ENCODE peak calls at places on chromosomes 3 and 15, in four cellular contexts. One of them, this sample, is unnamed.

GRCh38 chr15:100241572-100242479 is 99.9 kb downstream of the ADAMTS17 start:
- DNase-seq in hippocampal formation: no peak
- DNase-seq in activated CD8-positive, alpha-beta memory T cell treated with anti-CD3 and anti-CD28 coated beads for 24 hours: no peak
- DNase-seq in neuronal stem cell: no peak
- DNase-seq in this sample: peak

GRCh38 chr3:143036557-143036956 is 35.2 kb downstream of the U2SURP start:
- DNase-seq in hippocampal formation: no peak
- DNase-seq in activated CD8-positive, alpha-beta memory T cell treated with anti-CD3 and anti-CD28 coated beads for 24 hours: no peak
- DNase-seq in neuronal stem cell: no peak
- DNase-seq in this sample: no peak

GRCh38 chr3:12308517-12308916 is 19.6 kb downstream of the PPARG start:
- DNase-seq in hippocampal formation: no peak
- DNase-seq in activated CD8-positive, alpha-beta memory T cell treated with anti-CD3 and anti-CD28 coated beads for 24 hours: no peak
- DNase-seq in neuronal stem cell: no peak
- DNase-seq in this sample: peak

GRCh38 chr3:156449712-156450574 is 105.0 kb downstream of the SSR3 start:
- DNase-seq in hippocampal formation: no peak
- DNase-seq in activated CD8-positive, alpha-beta memory T cell treated with anti-CD3 and anti-CD28 coated beads for 24 hours: no peak
- DNase-seq in neuronal stem cell: no peak
- DNase-seq in this sample: peak

GRCh38 chr3:11212301-11212613 is 58.0 kb downstream of the HRH1 start:
- DNase-seq in hippocampal formation: no peak
- DNase-seq in activated CD8-positive, alpha-beta memory T cell treated with anti-CD3 and anti-CD28 coated beads for 24 hours: no peak
- DNase-seq in neuronal stem cell: no peak
- DNase-seq in this sample: no peak

GRCh38 chr3:193452338-193452737 is 73.8 kb upstream of the ATP13A5 start:
- DNase-seq in hippocampal formation: no peak
- DNase-seq in activated CD8-positive, alpha-beta memory T cell treated with anti-CD3 and anti-CD28 coated beads for 24 hours: no peak
- DNase-seq in neuronal stem cell: no peak
- DNase-seq in this sample: peak

GRCh38 chr3:8793242-8793641 is 23.8 kb upstream of the OXTR start:
- DNase-seq in hippocampal formation: no peak
- DNase-seq in activated CD8-positive, alpha-beta memory T cell treated with anti-CD3 and anti-CD28 coated beads for 24 hours: no peak
- DNase-seq in neuronal stem cell: no peak
- DNase-seq in this sample: no peak

GRCh38 chr15:101463265-101463664 is 26.2 kb downstream of the PCSK6 start:
- DNase-seq in hippocampal formation: no peak
- DNase-seq in activated CD8-positive, alpha-beta memory T cell treated with anti-CD3 and anti-CD28 coated beads for 24 hours: no peak
- DNase-seq in neuronal stem cell: no peak
- DNase-seq in this sample: no peak

GRCh38 chr3:177642482-177643163 is 445.3 kb upstream of the TBL1XR1 start:
- DNase-seq in hippocampal formation: peak
- DNase-seq in activated CD8-positive, alpha-beta memory T cell treated with anti-CD3 and anti-CD28 coated beads for 24 hours: no peak
- DNase-seq in neuronal stem cell: no peak
- DNase-seq in this sample: no peak

GRCh38 chr15:90592144-90592887 is 62.6 kb downstream of the CRTC3 start:
- DNase-seq in hippocampal formation: no peak
- DNase-seq in activated CD8-positive, alpha-beta memory T cell treated with anti-CD3 and anti-CD28 coated beads for 24 hours: no peak
- DNase-seq in neuronal stem cell: no peak
- DNase-seq in this sample: no peak

GRCh38 chr15:62840518-62841268 is 201.9 kb upstream of the TPM1 start:
- DNase-seq in hippocampal formation: no peak
- DNase-seq in activated CD8-positive, alpha-beta memory T cell treated with anti-CD3 and anti-CD28 coated beads for 24 hours: no peak
- DNase-seq in neuronal stem cell: no peak
- DNase-seq in this sample: no peak

GRCh38 chr3:71325715-71326114 is 257.8 kb downstream of the FOXP1 start:
- DNase-seq in hippocampal formation: no peak
- DNase-seq in activated CD8-positive, alpha-beta memory T cell treated with anti-CD3 and anti-CD28 coated beads for 24 hours: no peak
- DNase-seq in neuronal stem cell: no peak
- DNase-seq in this sample: no peak

GRCh38 chr3:189289251-189289650 is 117.5 kb downstream of the TPRG1 start:
- DNase-seq in hippocampal formation: no peak
- DNase-seq in activated CD8-positive, alpha-beta memory T cell treated with anti-CD3 and anti-CD28 coated beads for 24 hours: no peak
- DNase-seq in neuronal stem cell: no peak
- DNase-seq in this sample: no peak

GRCh38 chr15:26773485-26773877 is 615 bp upstream of the GABRB3 start:
- DNase-seq in hippocampal formation: no peak
- DNase-seq in activated CD8-positive, alpha-beta memory T cell treated with anti-CD3 and anti-CD28 coated beads for 24 hours: no peak
- DNase-seq in neuronal stem cell: no peak
- DNase-seq in this sample: no peak

GRCh38 chr3:128483657-128484403 is 9.2 kb downstream of the GATA2 start:
- DNase-seq in hippocampal formation: no peak
- DNase-seq in activated CD8-positive, alpha-beta memory T cell treated with anti-CD3 and anti-CD28 coated beads for 24 hours: no peak
- DNase-seq in neuronal stem cell: no peak
- DNase-seq in this sample: no peak

GRCh38 chr3:64584193-64584592 is 103.6 kb downstream of the ADAMTS9 start:
- DNase-seq in hippocampal formation: no peak
- DNase-seq in activated CD8-positive, alpha-beta memory T cell treated with anti-CD3 and anti-CD28 coated beads for 24 hours: no peak
- DNase-seq in neuronal stem cell: no peak
- DNase-seq in this sample: no peak

GRCh38 chr3:140898340-140899180 is 43.1 kb upstream of the SLC25A36 start:
- DNase-seq in hippocampal formation: no peak
- DNase-seq in activated CD8-positive, alpha-beta memory T cell treated with anti-CD3 and anti-CD28 coated beads for 24 hours: no peak
- DNase-seq in neuronal stem cell: peak
- DNase-seq in this sample: peak

GRCh38 chr15:79007066-79007465 is 62.2 kb upstream of the CTSH start:
- DNase-seq in hippocampal formation: no peak
- DNase-seq in activated CD8-positive, alpha-beta memory T cell treated with anti-CD3 and anti-CD28 coated beads for 24 hours: no peak
- DNase-seq in neuronal stem cell: peak
- DNase-seq in this sample: no peak

GRCh38 chr3:100708644-100708988 is 678 bp upstream of the TFG start:
- DNase-seq in hippocampal formation: no peak
- DNase-seq in activated CD8-positive, alpha-beta memory T cell treated with anti-CD3 and anti-CD28 coated beads for 24 hours: no peak
- DNase-seq in neuronal stem cell: no peak
- DNase-seq in this sample: no peak

GRCh38 chr15:37289109-37289765 is 188.9 kb upstream of the MEIS2 start:
- DNase-seq in hippocampal formation: no peak
- DNase-seq in activated CD8-positive, alpha-beta memory T cell treated with anti-CD3 and anti-CD28 coated beads for 24 hours: no peak
- DNase-seq in neuronal stem cell: no peak
- DNase-seq in this sample: peak

GRCh38 chr3:99651561-99651960 is 13.2 kb downstream of the COL8A1 start:
- DNase-seq in hippocampal formation: no peak
- DNase-seq in activated CD8-positive, alpha-beta memory T cell treated with anti-CD3 and anti-CD28 coated beads for 24 hours: no peak
- DNase-seq in neuronal stem cell: no peak
- DNase-seq in this sample: peak

GRCh38 chr15:89361451-89362202 is 27.0 kb upstream of the POLG start:
- DNase-seq in hippocampal formation: peak
- DNase-seq in activated CD8-positive, alpha-beta memory T cell treated with anti-CD3 and anti-CD28 coated beads for 24 hours: peak
- DNase-seq in neuronal stem cell: peak
- DNase-seq in this sample: peak

GRCh38 chr3:10017636-10018292 is 8.5 kb upstream of the FANCD2 start:
- DNase-seq in hippocampal formation: no peak
- DNase-seq in activated CD8-positive, alpha-beta memory T cell treated with anti-CD3 and anti-CD28 coated beads for 24 hours: no peak
- DNase-seq in neuronal stem cell: no peak
- DNase-seq in this sample: no peak

GRCh38 chr15:89358755-89359439 is 24.3 kb upstream of the POLG start:
- DNase-seq in hippocampal formation: peak
- DNase-seq in activated CD8-positive, alpha-beta memory T cell treated with anti-CD3 and anti-CD28 coated beads for 24 hours: peak
- DNase-seq in neuronal stem cell: peak
- DNase-seq in this sample: peak

GRCh38 chr3:70805044-70805732 is 492.8 kb upstream of the MDFIC2 start:
- DNase-seq in hippocampal formation: no peak
- DNase-seq in activated CD8-positive, alpha-beta memory T cell treated with anti-CD3 and anti-CD28 coated beads for 24 hours: no peak
- DNase-seq in neuronal stem cell: no peak
- DNase-seq in this sample: no peak

GRCh38 chr3:135966349-135966695 is 794 bp downstream of the PPP2R3A start:
- DNase-seq in hippocampal formation: no peak
- DNase-seq in activated CD8-positive, alpha-beta memory T cell treated with anti-CD3 and anti-CD28 coated beads for 24 hours: no peak
- DNase-seq in neuronal stem cell: no peak
- DNase-seq in this sample: peak

GRCh38 chr15:29097168-29097567 is 172.5 kb downstream of the NSMCE3 start:
- DNase-seq in hippocampal formation: no peak
- DNase-seq in activated CD8-positive, alpha-beta memory T cell treated with anti-CD3 and anti-CD28 coated beads for 24 hours: no peak
- DNase-seq in neuronal stem cell: no peak
- DNase-seq in this sample: no peak

GRCh38 chr3:52845691-52846426 is 11.0 kb upstream of the MUSTN1 start:
- DNase-seq in hippocampal formation: no peak
- DNase-seq in activated CD8-positive, alpha-beta memory T cell treated with anti-CD3 and anti-CD28 coated beads for 24 hours: no peak
- DNase-seq in neuronal stem cell: no peak
- DNase-seq in this sample: no peak

GRCh38 chr3:39407259-39407629 is 724 bp downstream of the RPSA start:
- DNase-seq in hippocampal formation: no peak
- DNase-seq in activated CD8-positive, alpha-beta memory T cell treated with anti-CD3 and anti-CD28 coated beads for 24 hours: no peak
- DNase-seq in neuronal stem cell: no peak
- DNase-seq in this sample: no peak

GRCh38 chr3:49785565-49786356 is 581 bp downstream of the IP6K1 start:
- DNase-seq in hippocampal formation: no peak
- DNase-seq in activated CD8-positive, alpha-beta memory T cell treated with anti-CD3 and anti-CD28 coated beads for 24 hours: peak
- DNase-seq in neuronal stem cell: peak
- DNase-seq in this sample: peak

GRCh38 chr3:17632401-17633100 is 109.9 kb downstream of the TBC1D5 start:
- DNase-seq in hippocampal formation: no peak
- DNase-seq in activated CD8-positive, alpha-beta memory T cell treated with anti-CD3 and anti-CD28 coated beads for 24 hours: no peak
- DNase-seq in neuronal stem cell: no peak
- DNase-seq in this sample: no peak

GRCh38 chr15:39974656-39975230 is 40.8 kb downstream of the EIF2AK4 start:
- DNase-seq in hippocampal formation: no peak
- DNase-seq in activated CD8-positive, alpha-beta memory T cell treated with anti-CD3 and anti-CD28 coated beads for 24 hours: no peak
- DNase-seq in neuronal stem cell: no peak
- DNase-seq in this sample: no peak

GRCh38 chr3:45082139-45082538 is 56.0 kb downstream of the CLEC3B start:
- DNase-seq in hippocampal formation: no peak
- DNase-seq in activated CD8-positive, alpha-beta memory T cell treated with anti-CD3 and anti-CD28 coated beads for 24 hours: no peak
- DNase-seq in neuronal stem cell: no peak
- DNase-seq in this sample: no peak

GRCh38 chr3:42499478-42499871 is 3.0 kb upstream of the VIPR1 start:
- DNase-seq in hippocampal formation: no peak
- DNase-seq in activated CD8-positive, alpha-beta memory T cell treated with anti-CD3 and anti-CD28 coated beads for 24 hours: peak
- DNase-seq in neuronal stem cell: no peak
- DNase-seq in this sample: no peak

GRCh38 chr15:98513428-98513991 is 134.8 kb upstream of the IGF1R start:
- DNase-seq in hippocampal formation: no peak
- DNase-seq in activated CD8-positive, alpha-beta memory T cell treated with anti-CD3 and anti-CD28 coated beads for 24 hours: no peak
- DNase-seq in neuronal stem cell: no peak
- DNase-seq in this sample: no peak

GRCh38 chr15:36177590-36178281 is 401.7 kb upstream of the CDIN1 start:
- DNase-seq in hippocampal formation: no peak
- DNase-seq in activated CD8-positive, alpha-beta memory T cell treated with anti-CD3 and anti-CD28 coated beads for 24 hours: no peak
- DNase-seq in neuronal stem cell: no peak
- DNase-seq in this sample: no peak

GRCh38 chr15:29074045-29074444 is 188.3 kb downstream of the APBA2 start:
- DNase-seq in hippocampal formation: no peak
- DNase-seq in activated CD8-positive, alpha-beta memory T cell treated with anti-CD3 and anti-CD28 coated beads for 24 hours: no peak
- DNase-seq in neuronal stem cell: no peak
- DNase-seq in this sample: no peak

GRCh38 chr3:16311960-16312451 is 47.0 kb downstream of the OXNAD1 start:
- DNase-seq in hippocampal formation: no peak
- DNase-seq in activated CD8-positive, alpha-beta memory T cell treated with anti-CD3 and anti-CD28 coated beads for 24 hours: peak
- DNase-seq in neuronal stem cell: no peak
- DNase-seq in this sample: no peak